ENCODE peak calls at places on chromosomes 1 and 21, in ten cellular contexts. One of them, this sample, is unnamed.

GRCh38 chr1:15153842-15154479 is 414 bp downstream of the TMEM51 start:
- DNase-seq in endothelial cell: peak
- DNase-seq in HuH-7: peak
- DNase-seq in psoas muscle: peak
- DNase-seq in foreskin fibroblast: no peak
- DNase-seq in M059J: peak
- DNase-seq in left ventricle myocardium inferior: peak
- DNase-seq in AG04450: no peak
- DNase-seq in activated naive CD4-positive, alpha-beta T cell: no peak
- DNase-seq in NCI-H524: peak
- DNase-seq in this sample: no peak

GRCh38 chr1:237220243-237220642 is 178.3 kb downstream of the RYR2 start:
- DNase-seq in endothelial cell: no peak
- DNase-seq in HuH-7: no peak
- DNase-seq in psoas muscle: no peak
- DNase-seq in foreskin fibroblast: no peak
- DNase-seq in M059J: no peak
- DNase-seq in left ventricle myocardium inferior: no peak
- DNase-seq in AG04450: no peak
- DNase-seq in activated naive CD4-positive, alpha-beta T cell: no peak
- DNase-seq in NCI-H524: peak
- DNase-seq in this sample: no peak

GRCh38 chr1:15465674-15466073 is 9.1 kb downstream of the CELA2A start:
- DNase-seq in endothelial cell: no peak
- DNase-seq in HuH-7: no peak
- DNase-seq in psoas muscle: no peak
- DNase-seq in foreskin fibroblast: no peak
- DNase-seq in M059J: no peak
- DNase-seq in left ventricle myocardium inferior: no peak
- DNase-seq in AG04450: no peak
- DNase-seq in activated naive CD4-positive, alpha-beta T cell: no peak
- DNase-seq in NCI-H524: no peak
- DNase-seq in this sample: no peak

GRCh38 chr1:6459850-6460265 is 6.1 kb downstream of the TNFRSF25 start:
- DNase-seq in endothelial cell: no peak
- DNase-seq in HuH-7: no peak
- DNase-seq in psoas muscle: no peak
- DNase-seq in foreskin fibroblast: no peak
- DNase-seq in M059J: no peak
- DNase-seq in left ventricle myocardium inferior: no peak
- DNase-seq in AG04450: no peak
- DNase-seq in activated naive CD4-positive, alpha-beta T cell: no peak
- DNase-seq in NCI-H524: no peak
- DNase-seq in this sample: no peak

GRCh38 chr1:27856561-27857343 is 15.6 kb upstream of the THEMIS2 start:
- DNase-seq in endothelial cell: no peak
- DNase-seq in HuH-7: no peak
- DNase-seq in psoas muscle: no peak
- DNase-seq in foreskin fibroblast: no peak
- DNase-seq in M059J: no peak
- DNase-seq in left ventricle myocardium inferior: no peak
- DNase-seq in AG04450: no peak
- DNase-seq in activated naive CD4-positive, alpha-beta T cell: no peak
- DNase-seq in NCI-H524: no peak
- DNase-seq in this sample: no peak

GRCh38 chr1:173190101-173190895 is 16.8 kb downstream of the TNFSF4 start:
- DNase-seq in endothelial cell: no peak
- DNase-seq in HuH-7: peak
- DNase-seq in psoas muscle: peak
- DNase-seq in foreskin fibroblast: peak
- DNase-seq in M059J: peak
- DNase-seq in left ventricle myocardium inferior: peak
- DNase-seq in AG04450: no peak
- DNase-seq in activated naive CD4-positive, alpha-beta T cell: no peak
- DNase-seq in NCI-H524: peak
- DNase-seq in this sample: no peak

GRCh38 chr1:75234499-75235064 is 100.4 kb downstream of the LHX8 start:
- DNase-seq in endothelial cell: no peak
- DNase-seq in HuH-7: no peak
- DNase-seq in psoas muscle: no peak
- DNase-seq in foreskin fibroblast: no peak
- DNase-seq in M059J: no peak
- DNase-seq in left ventricle myocardium inferior: no peak
- DNase-seq in AG04450: no peak
- DNase-seq in activated naive CD4-positive, alpha-beta T cell: no peak
- DNase-seq in NCI-H524: no peak
- DNase-seq in this sample: no peak

GRCh38 chr1:6870571-6870970 is 85.3 kb downstream of the CAMTA1 start:
- DNase-seq in endothelial cell: no peak
- DNase-seq in HuH-7: no peak
- DNase-seq in psoas muscle: no peak
- DNase-seq in foreskin fibroblast: peak
- DNase-seq in M059J: peak
- DNase-seq in left ventricle myocardium inferior: no peak
- DNase-seq in AG04450: no peak
- DNase-seq in activated naive CD4-positive, alpha-beta T cell: no peak
- DNase-seq in NCI-H524: no peak
- DNase-seq in this sample: no peak

GRCh38 chr21:34221331-34222030 is 142.3 kb upstream of the KCNE2 start:
- DNase-seq in endothelial cell: no peak
- DNase-seq in HuH-7: no peak
- DNase-seq in psoas muscle: no peak
- DNase-seq in foreskin fibroblast: no peak
- DNase-seq in M059J: peak
- DNase-seq in left ventricle myocardium inferior: no peak
- DNase-seq in AG04450: no peak
- DNase-seq in activated naive CD4-positive, alpha-beta T cell: no peak
- DNase-seq in NCI-H524: no peak
- DNase-seq in this sample: no peak

GRCh38 chr21:39071623-39072214 is 111.5 kb downstream of the PSMG1 start:
- DNase-seq in endothelial cell: no peak
- DNase-seq in HuH-7: no peak
- DNase-seq in psoas muscle: no peak
- DNase-seq in foreskin fibroblast: peak
- DNase-seq in M059J: peak
- DNase-seq in left ventricle myocardium inferior: no peak
- DNase-seq in AG04450: peak
- DNase-seq in activated naive CD4-positive, alpha-beta T cell: no peak
- DNase-seq in NCI-H524: no peak
- DNase-seq in this sample: peak

GRCh38 chr1:221823149-221823548 is 81.3 kb upstream of the DUSP10 start:
- DNase-seq in endothelial cell: no peak
- DNase-seq in HuH-7: no peak
- DNase-seq in psoas muscle: no peak
- DNase-seq in foreskin fibroblast: no peak
- DNase-seq in M059J: no peak
- DNase-seq in left ventricle myocardium inferior: no peak
- DNase-seq in AG04450: no peak
- DNase-seq in activated naive CD4-positive, alpha-beta T cell: no peak
- DNase-seq in NCI-H524: no peak
- DNase-seq in this sample: no peak

GRCh38 chr1:118253310-118253903 is 68.4 kb upstream of the SPAG17 start:
- DNase-seq in endothelial cell: no peak
- DNase-seq in HuH-7: no peak
- DNase-seq in psoas muscle: no peak
- DNase-seq in foreskin fibroblast: no peak
- DNase-seq in M059J: no peak
- DNase-seq in left ventricle myocardium inferior: no peak
- DNase-seq in AG04450: no peak
- DNase-seq in activated naive CD4-positive, alpha-beta T cell: no peak
- DNase-seq in NCI-H524: peak
- DNase-seq in this sample: no peak

GRCh38 chr1:220879090-220879508 is at the start of gene HLX:
- DNase-seq in endothelial cell: peak
- DNase-seq in HuH-7: peak
- DNase-seq in psoas muscle: peak
- DNase-seq in foreskin fibroblast: peak
- DNase-seq in M059J: peak
- DNase-seq in left ventricle myocardium inferior: peak
- DNase-seq in AG04450: peak
- DNase-seq in activated naive CD4-positive, alpha-beta T cell: no peak
- DNase-seq in NCI-H524: peak
- DNase-seq in this sample: peak

GRCh38 chr1:184768467-184768866 is 13.8 kb upstream of the EDEM3 start:
- DNase-seq in endothelial cell: no peak
- DNase-seq in HuH-7: no peak
- DNase-seq in psoas muscle: no peak
- DNase-seq in foreskin fibroblast: no peak
- DNase-seq in M059J: no peak
- DNase-seq in left ventricle myocardium inferior: no peak
- DNase-seq in AG04450: no peak
- DNase-seq in activated naive CD4-positive, alpha-beta T cell: no peak
- DNase-seq in NCI-H524: no peak
- DNase-seq in this sample: no peak

GRCh38 chr1:213676741-213677140 is 311.0 kb upstream of the PROX1 start:
- DNase-seq in endothelial cell: no peak
- DNase-seq in HuH-7: no peak
- DNase-seq in psoas muscle: no peak
- DNase-seq in foreskin fibroblast: no peak
- DNase-seq in M059J: no peak
- DNase-seq in left ventricle myocardium inferior: no peak
- DNase-seq in AG04450: no peak
- DNase-seq in activated naive CD4-positive, alpha-beta T cell: no peak
- DNase-seq in NCI-H524: peak
- DNase-seq in this sample: no peak

GRCh38 chr1:183080406-183080805 is 57.2 kb downstream of the LAMC1 start:
- DNase-seq in endothelial cell: no peak
- DNase-seq in HuH-7: no peak
- DNase-seq in psoas muscle: no peak
- DNase-seq in foreskin fibroblast: no peak
- DNase-seq in M059J: peak
- DNase-seq in left ventricle myocardium inferior: no peak
- DNase-seq in AG04450: no peak
- DNase-seq in activated naive CD4-positive, alpha-beta T cell: no peak
- DNase-seq in NCI-H524: no peak
- DNase-seq in this sample: no peak

GRCh38 chr1:107963601-107964396 is 1.2 kb downstream of the VAV3 start:
- DNase-seq in endothelial cell: peak
- DNase-seq in HuH-7: no peak
- DNase-seq in psoas muscle: peak
- DNase-seq in foreskin fibroblast: no peak
- DNase-seq in M059J: peak
- DNase-seq in left ventricle myocardium inferior: peak
- DNase-seq in AG04450: no peak
- DNase-seq in activated naive CD4-positive, alpha-beta T cell: peak
- DNase-seq in NCI-H524: peak
- DNase-seq in this sample: no peak

GRCh38 chr1:89279011-89279466 is 6.4 kb upstream of the GBP5 start:
- DNase-seq in endothelial cell: no peak
- DNase-seq in HuH-7: no peak
- DNase-seq in psoas muscle: no peak
- DNase-seq in foreskin fibroblast: no peak
- DNase-seq in M059J: no peak
- DNase-seq in left ventricle myocardium inferior: no peak
- DNase-seq in AG04450: no peak
- DNase-seq in activated naive CD4-positive, alpha-beta T cell: no peak
- DNase-seq in NCI-H524: peak
- DNase-seq in this sample: no peak

GRCh38 chr1:228060458-228061190 is 21.9 kb upstream of the ARF1 start:
- DNase-seq in endothelial cell: no peak
- DNase-seq in HuH-7: no peak
- DNase-seq in psoas muscle: peak
- DNase-seq in foreskin fibroblast: no peak
- DNase-seq in M059J: no peak
- DNase-seq in left ventricle myocardium inferior: no peak
- DNase-seq in AG04450: no peak
- DNase-seq in activated naive CD4-positive, alpha-beta T cell: no peak
- DNase-seq in NCI-H524: no peak
- DNase-seq in this sample: no peak

GRCh38 chr1:7583291-7584096 is 187.6 kb upstream of the VAMP3 start:
- DNase-seq in endothelial cell: no peak
- DNase-seq in HuH-7: no peak
- DNase-seq in psoas muscle: no peak
- DNase-seq in foreskin fibroblast: no peak
- DNase-seq in M059J: no peak
- DNase-seq in left ventricle myocardium inferior: no peak
- DNase-seq in AG04450: no peak
- DNase-seq in activated naive CD4-positive, alpha-beta T cell: no peak
- DNase-seq in NCI-H524: no peak
- DNase-seq in this sample: no peak

This sample was measured in AG09309.